ENCODE peak calls at places on chromosomes 6 and 20, in four cellular contexts. F is fibroblast of lung, I is mesendoderm, O is HepG2. R is an unnamed sample.

GRCh38 chr6:3288711-3289663 is 30.2 kb downstream of the PSMG4 start:
- DNase-seq in F (no peak), I (no peak), O (no peak), R (no peak)

GRCh38 chr6:66687611-66688140 is 980.6 kb upstream of the EYS start:
- DNase-seq in I (peak), F (no peak), O (no peak), R (no peak)

GRCh38 chr6:42138630-42139619 is 3.5 kb downstream of the C6orf132 start:
- DNase-seq in O (peak), I (peak), F (peak), R (peak)

GRCh38 chr20:37544386-37544785 is 16.7 kb upstream of the BLCAP start:
- DNase-seq in O (no peak), I (no peak), F (no peak), R (no peak)

GRCh38 chr20:34980543-34981213 is 25.0 kb downstream of the MYH7B start:
- DNase-seq in F (peak), I (peak), O (no peak), R (no peak)

GRCh38 chr6:43229803-43230239 is 540 bp upstream of the DNPH1 start:
- DNase-seq in I (no peak), O (no peak), F (no peak), R (no peak)

GRCh38 chr6:131136021-131136847 is 967 bp downstream of the AKAP7 start:
- DNase-seq in F (peak), I (no peak), O (peak), R (peak)

GRCh38 chr6:3457710-3458605 is 1.1 kb upstream of the SLC22A23 start:
- DNase-seq in F (peak), O (peak), I (no peak), R (peak)

GRCh38 chr6:10414766-10415592 is at the start of gene TFAP2A:
- DNase-seq in I (peak), F (no peak), O (no peak), R (no peak)

GRCh38 chr20:61490721-61491120 is 238.7 kb downstream of the CDH4 start:
- DNase-seq in O (no peak), I (no peak), F (no peak), R (no peak)

GRCh38 chr6:166825553-166826145 is 130.7 kb downstream of the RNASET2 start:
- DNase-seq in F (no peak), O (no peak), I (no peak), R (no peak)

GRCh38 chr6:164107297-164107995 is 692.9 kb downstream of the QKI start:
- DNase-seq in F (peak), O (no peak), I (peak), R (no peak)

GRCh38 chr6:42177514-42178364 is 4.6 kb downstream of the GUCA1A start:
- DNase-seq in I (peak), F (no peak), O (no peak), R (no peak)

GRCh38 chr6:18990313-18990978 is 603.3 kb downstream of the RNF144B start:
- DNase-seq in I (peak), O (peak), F (peak), R (peak)

GRCh38 chr6:28943557-28944411 is 20.0 kb upstream of the TRIM27 start:
- DNase-seq in I (peak), O (peak), F (peak), R (peak)

GRCh38 chr6:36997811-36998722 is 7.4 kb upstream of the FGD2 start:
- DNase-seq in O (no peak), I (no peak), F (no peak), R (no peak)

GRCh38 chr6:31143148-31143547 is 4.3 kb upstream of the PSORS1C2 start:
- DNase-seq in F (peak), O (no peak), I (peak), R (no peak)

DNA sequence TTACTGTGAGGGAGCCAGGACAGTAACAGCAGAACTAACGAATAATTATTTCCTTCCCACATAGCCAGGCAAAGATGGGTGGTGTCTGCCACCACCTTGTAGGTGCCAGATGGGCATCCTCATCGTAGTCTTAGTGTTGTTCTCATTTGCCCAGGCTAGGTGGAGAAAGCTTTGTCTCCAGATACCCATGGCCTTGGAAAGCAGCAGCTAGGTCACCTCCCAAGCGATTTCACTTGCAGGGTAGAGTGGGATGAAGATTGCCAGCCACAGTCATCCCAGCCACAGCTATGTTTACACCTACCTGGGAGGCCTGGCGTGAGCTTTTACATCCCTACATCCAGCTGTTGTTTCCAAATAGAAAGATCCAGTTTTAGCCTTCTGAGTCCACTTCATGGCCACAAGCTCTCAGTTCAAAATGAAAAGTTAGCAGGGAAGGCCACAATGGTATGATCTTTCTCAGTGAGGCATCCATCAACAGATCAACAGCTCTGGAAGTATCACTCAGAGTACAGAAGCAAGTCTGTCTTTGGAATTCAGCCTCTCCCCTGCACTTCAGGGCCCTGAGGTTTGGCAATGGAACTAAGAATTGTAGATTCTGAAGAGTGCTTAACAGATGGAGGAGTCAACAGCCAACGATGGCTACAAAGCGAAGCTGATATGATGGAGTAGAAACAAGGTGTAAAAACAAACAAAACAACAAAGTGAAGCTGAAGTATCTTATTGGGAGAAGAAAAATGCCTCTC is 11.0 kb upstream of the SNRPC start:
- DNase-seq in F (no peak), I (no peak), O (no peak), R (no peak)
- H3K27ac ChIP-seq in F (no peak), I (no peak), O (peak), R (no peak)

GRCh38 chr6:21666788-21667681 is 73.5 kb downstream of the SOX4 start:
- DNase-seq in O (no peak), I (peak), F (peak), R (peak)

GRCh38 chr6:21666200-21666671 is 72.7 kb downstream of the SOX4 start:
- DNase-seq in O (no peak), I (peak), F (no peak), R (peak)

GRCh38 chr6:21664263-21665081 is 70.9 kb downstream of the SOX4 start:
- DNase-seq in O (no peak), I (peak), F (no peak), R (peak)

GRCh38 chr6:21665436-21666199 is 72.1 kb downstream of the SOX4 start:
- DNase-seq in O (no peak), F (no peak), I (peak), R (peak)

GRCh38 chr6:21665101-21665435 is 71.5 kb downstream of the SOX4 start:
- DNase-seq in F (no peak), I (no peak), O (no peak), R (peak)
- H3K4me3 ChIP-seq in F (peak), I (peak), O (no peak), R (peak)

GRCh38 chr20:45066372-45066771 is 34.6 kb downstream of the KCNS1 start:
- DNase-seq in O (no peak), I (no peak), F (peak), R (no peak)
- H3K9ac ChIP-seq in O (no peak), I (no peak), F (no peak), R (no peak)

DNA sequence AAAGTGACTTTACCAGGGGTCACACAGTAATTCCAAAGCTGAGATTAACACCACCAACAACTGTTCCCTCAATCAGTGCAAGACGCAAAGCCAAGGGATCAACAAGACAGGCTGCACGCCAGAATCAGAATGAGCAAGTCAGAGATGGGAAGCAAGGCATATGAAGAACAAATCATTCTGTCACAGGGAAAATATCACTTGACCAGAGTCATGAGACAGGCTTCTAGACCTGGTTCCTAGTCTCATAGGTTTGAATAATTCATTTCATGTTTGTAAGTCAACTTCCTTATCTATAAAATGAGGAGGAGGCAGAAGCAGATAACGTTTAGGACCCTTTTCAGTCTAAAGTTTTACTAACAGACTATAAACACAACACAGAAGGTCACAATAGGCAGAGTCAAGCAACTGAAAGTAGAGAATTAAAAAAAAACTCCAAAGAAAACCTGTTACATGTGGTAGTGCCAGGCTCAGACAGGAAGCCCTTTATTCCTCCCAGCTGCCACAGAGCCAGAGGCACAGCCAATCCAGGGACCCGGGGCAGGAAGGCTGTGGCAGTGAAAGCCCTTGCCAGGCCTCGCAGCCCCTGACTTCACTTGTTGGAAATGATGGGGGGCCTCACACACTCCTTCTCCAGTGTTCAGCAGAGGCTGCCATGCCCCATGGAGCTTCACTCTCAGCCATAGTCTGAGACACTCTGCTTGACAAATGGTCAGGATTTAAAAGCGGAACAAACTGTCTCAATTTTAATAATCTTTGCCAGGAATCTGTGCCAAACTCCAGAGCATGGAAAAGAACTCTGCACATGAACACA is 29.2 kb upstream of the DST start:
- DNase-seq in F (peak), I (peak), O (no peak), R (peak)
- H3K27ac ChIP-seq in F (no peak), I (peak), O (no peak), R (no peak)

GRCh38 chr20:17897566-17898307 is 70.9 kb downstream of the SNX5 start:
- DNase-seq in F (no peak), I (no peak), O (no peak), R (no peak)

GRCh38 chr20:17896771-17897369 is 71.7 kb downstream of the SNX5 start:
- DNase-seq in I (no peak), F (no peak), O (peak), R (no peak)

GRCh38 chr20:17895641-17896246 is 72.8 kb downstream of the SNX5 start:
- DNase-seq in I (no peak), O (no peak), F (no peak), R (peak)

GRCh38 chr20:17898548-17898994 is 70.0 kb downstream of the SNX5 start:
- DNase-seq in F (peak), O (peak), I (peak), R (peak)

GRCh38 chr20:17896247-17896723 is 72.3 kb downstream of the SNX5 start:
- DNase-seq in I (no peak), F (no peak), O (no peak), R (peak)
- H3K4me3 ChIP-seq in I (no peak), F (peak), O (no peak), R (no peak)

GRCh38 chr6:158071121-158072082 is 89.7 kb downstream of the SYNJ2 start:
- DNase-seq in F (no peak), O (no peak), I (peak), R (no peak)
- H3K9ac ChIP-seq in F (no peak), O (no peak), I (no peak), R (no peak)

DNA sequence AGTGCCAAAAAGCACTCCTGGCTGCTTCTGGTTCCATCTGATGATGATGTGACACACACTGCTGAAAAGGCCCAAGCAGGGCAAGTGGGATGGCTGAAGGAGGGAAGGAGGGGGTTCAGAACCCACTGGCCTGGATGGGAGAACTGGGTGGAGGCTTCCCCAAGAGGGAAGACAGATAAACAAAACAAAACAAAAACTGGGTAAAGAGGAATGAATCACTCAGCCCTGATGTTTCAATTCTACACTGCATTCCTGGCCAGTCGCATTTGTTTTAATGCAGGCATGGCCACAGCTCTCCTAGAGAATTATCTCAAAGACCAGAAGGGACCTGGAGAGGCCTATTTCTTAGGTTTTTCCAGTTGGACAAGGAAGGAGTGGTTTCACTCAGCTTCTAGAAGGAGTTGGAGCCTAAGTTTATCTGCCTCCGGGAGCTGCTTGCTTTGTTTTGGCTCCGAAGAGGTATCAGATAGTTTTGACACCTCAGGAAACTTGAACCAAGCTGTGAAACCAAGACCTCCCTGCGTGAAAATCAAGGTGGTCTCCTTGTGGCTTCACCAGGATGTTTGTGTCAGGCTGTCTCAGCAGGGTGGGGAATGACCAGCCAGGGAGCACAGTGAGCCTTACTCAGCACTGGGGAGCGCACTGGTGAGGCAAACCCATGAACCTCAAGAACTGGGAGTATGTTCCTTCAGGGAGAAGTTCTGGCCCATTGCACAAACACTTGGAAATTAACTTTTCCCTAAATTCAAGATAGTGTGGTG is 16.1 kb downstream of the TTPAL start:
- DNase-seq in I (peak), F (peak), O (no peak), R (no peak)
- H3K27ac ChIP-seq in I (no peak), F (peak), O (no peak), R (no peak)

DNA sequence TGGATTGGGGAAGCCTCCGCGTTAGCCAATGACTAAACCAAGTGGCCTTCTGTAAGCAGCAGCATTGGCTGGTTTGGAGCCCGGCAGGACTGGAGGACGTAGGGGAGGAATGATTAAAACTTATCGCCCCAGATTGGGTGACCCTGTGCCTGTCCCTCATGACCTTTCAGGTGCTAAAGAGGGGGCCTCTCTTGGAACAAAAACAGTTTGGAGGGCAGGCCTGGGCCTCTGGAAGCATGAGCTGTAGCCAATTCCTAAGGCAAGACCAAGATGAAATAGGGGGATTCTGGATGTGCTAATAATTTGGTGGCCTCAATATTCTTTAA is 1.4 kb downstream of the GMPR start:
- DNase-seq in I (peak), O (peak), F (peak), R (no peak)
- H3K4me3 ChIP-seq in I (no peak), O (no peak), F (peak), R (no peak)

GRCh38 chr6:15499591-15499990 is 163.2 kb downstream of the DTNBP1 start:
- DNase-seq in I (no peak), O (no peak), F (no peak), R (no peak)
- H3K9ac ChIP-seq in I (no peak), O (no peak), F (no peak), R (no peak)